ENCODE peak calls at places on chromosomes 11 and 22, in nine cellular contexts. One of them, this sample, is unnamed.

GRCh38 chr11:110989734-110990133 is 255.8 kb upstream of the POU2AF2 start:
- DNase-seq in GM12878: no peak
- DNase-seq in neural progenitor cell: no peak
- DNase-seq in mammary epithelial cell: peak
- DNase-seq in kidney epithelial cell: no peak
- DNase-seq in NCI-H2081: no peak
- DNase-seq in Calu3: no peak
- DNase-seq in dermis blood vessel endothelial cell: no peak
- DNase-seq in NCI-H2171 treated with DMSO at 0.1 percent for 48 hours: peak
- DNase-seq in this sample: no peak

GRCh38 chr22:17097062-17097461 is 12.3 kb downstream of the IL17RA start:
- DNase-seq in mammary epithelial cell: no peak
- DNase-seq in Calu3: no peak
- DNase-seq in GM12878: no peak
- DNase-seq in NCI-H2081: no peak
- DNase-seq in neural progenitor cell: no peak
- DNase-seq in dermis blood vessel endothelial cell: no peak
- DNase-seq in kidney epithelial cell: no peak
- DNase-seq in NCI-H2171 treated with DMSO at 0.1 percent for 48 hours: peak
- DNase-seq in this sample: no peak

GRCh38 chr11:93196816-93197382 is 892 bp downstream of the SLC36A4 start:
- DNase-seq in dermis blood vessel endothelial cell: peak
- DNase-seq in kidney epithelial cell: no peak
- DNase-seq in mammary epithelial cell: no peak
- DNase-seq in NCI-H2081: peak
- DNase-seq in NCI-H2171 treated with DMSO at 0.1 percent for 48 hours: peak
- DNase-seq in neural progenitor cell: no peak
- DNase-seq in Calu3: no peak
- DNase-seq in GM12878: no peak
- DNase-seq in this sample: peak

GRCh38 chr11:720642-721346 is 14.8 kb downstream of the EPS8L2 start:
- DNase-seq in kidney epithelial cell: no peak
- DNase-seq in Calu3: no peak
- DNase-seq in mammary epithelial cell: peak
- DNase-seq in neural progenitor cell: peak
- DNase-seq in dermis blood vessel endothelial cell: peak
- DNase-seq in GM12878: no peak
- DNase-seq in NCI-H2171 treated with DMSO at 0.1 percent for 48 hours: no peak
- DNase-seq in NCI-H2081: no peak
- DNase-seq in this sample: no peak

GRCh38 chr22:26828311-26828710 is 170.9 kb downstream of the MIAT start:
- DNase-seq in kidney epithelial cell: no peak
- DNase-seq in NCI-H2081: no peak
- DNase-seq in GM12878: no peak
- DNase-seq in dermis blood vessel endothelial cell: no peak
- DNase-seq in neural progenitor cell: no peak
- DNase-seq in mammary epithelial cell: no peak
- DNase-seq in NCI-H2171 treated with DMSO at 0.1 percent for 48 hours: no peak
- DNase-seq in Calu3: no peak
- DNase-seq in this sample: no peak

GRCh38 chr11:48177661-48178060 is 38.9 kb upstream of the OR4B1 start:
- DNase-seq in NCI-H2081: no peak
- DNase-seq in dermis blood vessel endothelial cell: no peak
- DNase-seq in neural progenitor cell: no peak
- DNase-seq in GM12878: no peak
- DNase-seq in NCI-H2171 treated with DMSO at 0.1 percent for 48 hours: no peak
- DNase-seq in kidney epithelial cell: no peak
- DNase-seq in mammary epithelial cell: no peak
- DNase-seq in Calu3: no peak
- DNase-seq in this sample: no peak

GRCh38 chr22:46175631-46176030 is 25.3 kb downstream of the PPARA start:
- DNase-seq in dermis blood vessel endothelial cell: no peak
- DNase-seq in kidney epithelial cell: no peak
- DNase-seq in NCI-H2171 treated with DMSO at 0.1 percent for 48 hours: no peak
- DNase-seq in neural progenitor cell: no peak
- DNase-seq in Calu3: no peak
- DNase-seq in mammary epithelial cell: peak
- DNase-seq in NCI-H2081: no peak
- DNase-seq in GM12878: no peak
- DNase-seq in this sample: no peak

GRCh38 chr11:8025123-8025522 is 38.0 kb downstream of the EIF3F start:
- DNase-seq in neural progenitor cell: no peak
- DNase-seq in mammary epithelial cell: no peak
- DNase-seq in Calu3: no peak
- DNase-seq in NCI-H2081: no peak
- DNase-seq in GM12878: no peak
- DNase-seq in kidney epithelial cell: no peak
- DNase-seq in dermis blood vessel endothelial cell: no peak
- DNase-seq in NCI-H2171 treated with DMSO at 0.1 percent for 48 hours: no peak
- DNase-seq in this sample: no peak

GRCh38 chr11:103486609-103487008 is 377.4 kb downstream of the DYNC2H1 start:
- DNase-seq in NCI-H2081: no peak
- DNase-seq in dermis blood vessel endothelial cell: no peak
- DNase-seq in mammary epithelial cell: peak
- DNase-seq in Calu3: no peak
- DNase-seq in neural progenitor cell: no peak
- DNase-seq in NCI-H2171 treated with DMSO at 0.1 percent for 48 hours: no peak
- DNase-seq in kidney epithelial cell: no peak
- DNase-seq in GM12878: no peak
- DNase-seq in this sample: no peak

GRCh38 chr22:36728505-36728904 is 25.0 kb upstream of the CACNG2 start:
- DNase-seq in NCI-H2081: no peak
- DNase-seq in Calu3: no peak
- DNase-seq in mammary epithelial cell: no peak
- DNase-seq in neural progenitor cell: no peak
- DNase-seq in GM12878: no peak
- DNase-seq in kidney epithelial cell: no peak
- DNase-seq in NCI-H2171 treated with DMSO at 0.1 percent for 48 hours: no peak
- DNase-seq in dermis blood vessel endothelial cell: no peak
- DNase-seq in this sample: no peak

GRCh38 chr11:126310229-126310991 is 6.5 kb downstream of the DCPS start:
- DNase-seq in NCI-H2171 treated with DMSO at 0.1 percent for 48 hours: peak
- DNase-seq in dermis blood vessel endothelial cell: peak
- DNase-seq in GM12878: no peak
- DNase-seq in Calu3: peak
- DNase-seq in NCI-H2081: peak
- DNase-seq in mammary epithelial cell: peak
- DNase-seq in kidney epithelial cell: no peak
- DNase-seq in neural progenitor cell: peak
- DNase-seq in this sample: peak

GRCh38 chr11:44950625-44951472 is at the start of gene TP53I11:
- DNase-seq in mammary epithelial cell: peak
- DNase-seq in GM12878: no peak
- DNase-seq in neural progenitor cell: peak
- DNase-seq in dermis blood vessel endothelial cell: peak
- DNase-seq in kidney epithelial cell: no peak
- DNase-seq in NCI-H2171 treated with DMSO at 0.1 percent for 48 hours: peak
- DNase-seq in Calu3: peak
- DNase-seq in NCI-H2081: peak
- DNase-seq in this sample: peak

GRCh38 chr22:45602824-45603301 is 68.8 kb upstream of the ATXN10 start:
- DNase-seq in Calu3: no peak
- DNase-seq in GM12878: no peak
- DNase-seq in NCI-H2081: no peak
- DNase-seq in NCI-H2171 treated with DMSO at 0.1 percent for 48 hours: peak
- DNase-seq in dermis blood vessel endothelial cell: peak
- DNase-seq in kidney epithelial cell: no peak
- DNase-seq in neural progenitor cell: peak
- DNase-seq in mammary epithelial cell: no peak
- DNase-seq in this sample: peak

GRCh38 chr22:37259540-37260029 is 15.5 kb upstream of the RAC2 start:
- DNase-seq in Calu3: no peak
- DNase-seq in NCI-H2081: no peak
- DNase-seq in neural progenitor cell: peak
- DNase-seq in NCI-H2171 treated with DMSO at 0.1 percent for 48 hours: no peak
- DNase-seq in mammary epithelial cell: peak
- DNase-seq in kidney epithelial cell: no peak
- DNase-seq in GM12878: no peak
- DNase-seq in dermis blood vessel endothelial cell: peak
- DNase-seq in this sample: peak

GRCh38 chr22:37806409-37807338 is 1.1 kb upstream of the GCAT start:
- DNase-seq in neural progenitor cell: peak
- DNase-seq in NCI-H2081: no peak
- DNase-seq in GM12878: no peak
- DNase-seq in Calu3: no peak
- DNase-seq in dermis blood vessel endothelial cell: peak
- DNase-seq in NCI-H2171 treated with DMSO at 0.1 percent for 48 hours: peak
- DNase-seq in kidney epithelial cell: no peak
- DNase-seq in mammary epithelial cell: peak
- DNase-seq in this sample: peak

GRCh38 chr11:84019576-84020194 is 733.5 kb upstream of the CCDC90B start:
- DNase-seq in Calu3: no peak
- DNase-seq in NCI-H2171 treated with DMSO at 0.1 percent for 48 hours: no peak
- DNase-seq in NCI-H2081: no peak
- DNase-seq in mammary epithelial cell: peak
- DNase-seq in kidney epithelial cell: peak
- DNase-seq in dermis blood vessel endothelial cell: no peak
- DNase-seq in GM12878: no peak
- DNase-seq in neural progenitor cell: no peak
- DNase-seq in this sample: no peak

GRCh38 chr22:37762389-37762836 is 45.3 kb upstream of the GCAT start:
- DNase-seq in kidney epithelial cell: no peak
- DNase-seq in NCI-H2171 treated with DMSO at 0.1 percent for 48 hours: peak
- DNase-seq in NCI-H2081: no peak
- DNase-seq in mammary epithelial cell: peak
- DNase-seq in neural progenitor cell: no peak
- DNase-seq in GM12878: no peak
- DNase-seq in dermis blood vessel endothelial cell: no peak
- DNase-seq in Calu3: no peak
- DNase-seq in this sample: no peak

GRCh38 chr22:42461511-42461910 is 29.3 kb upstream of the NFAM1 start:
- DNase-seq in dermis blood vessel endothelial cell: no peak
- DNase-seq in Calu3: no peak
- DNase-seq in GM12878: no peak
- DNase-seq in neural progenitor cell: peak
- DNase-seq in NCI-H2081: peak
- DNase-seq in kidney epithelial cell: no peak
- DNase-seq in NCI-H2171 treated with DMSO at 0.1 percent for 48 hours: peak
- DNase-seq in mammary epithelial cell: no peak
- DNase-seq in this sample: no peak

GRCh38 chr11:82846037-82846383 is 54.2 kb downstream of the PRCP start:
- DNase-seq in mammary epithelial cell: no peak
- DNase-seq in Calu3: no peak
- DNase-seq in neural progenitor cell: peak
- DNase-seq in dermis blood vessel endothelial cell: no peak
- DNase-seq in NCI-H2171 treated with DMSO at 0.1 percent for 48 hours: no peak
- DNase-seq in NCI-H2081: no peak
- DNase-seq in GM12878: no peak
- DNase-seq in kidney epithelial cell: no peak
- DNase-seq in this sample: no peak

GRCh38 chr11:115887316-115887715 is 383.1 kb upstream of the CADM1 start:
- DNase-seq in NCI-H2171 treated with DMSO at 0.1 percent for 48 hours: no peak
- DNase-seq in Calu3: no peak
- DNase-seq in GM12878: no peak
- DNase-seq in NCI-H2081: no peak
- DNase-seq in mammary epithelial cell: no peak
- DNase-seq in dermis blood vessel endothelial cell: no peak
- DNase-seq in neural progenitor cell: no peak
- DNase-seq in kidney epithelial cell: no peak
- DNase-seq in this sample: no peak

GRCh38 chr11:74050465-74050864 is 41.6 kb upstream of the UCP3 start:
- DNase-seq in NCI-H2081: no peak
- DNase-seq in dermis blood vessel endothelial cell: no peak
- DNase-seq in neural progenitor cell: no peak
- DNase-seq in kidney epithelial cell: no peak
- DNase-seq in mammary epithelial cell: no peak
- DNase-seq in GM12878: no peak
- DNase-seq in Calu3: no peak
- DNase-seq in NCI-H2171 treated with DMSO at 0.1 percent for 48 hours: no peak
- DNase-seq in this sample: no peak

GRCh38 chr11:27040302-27041115 is at the start of gene BBOX1:
- DNase-seq in GM12878: no peak
- DNase-seq in Calu3: peak
- DNase-seq in dermis blood vessel endothelial cell: no peak
- DNase-seq in neural progenitor cell: no peak
- DNase-seq in mammary epithelial cell: peak
- DNase-seq in NCI-H2081: no peak
- DNase-seq in kidney epithelial cell: no peak
- DNase-seq in NCI-H2171 treated with DMSO at 0.1 percent for 48 hours: no peak
- DNase-seq in this sample: no peak

GRCh38 chr11:100984668-100985067 is 144.9 kb downstream of the PGR start:
- DNase-seq in kidney epithelial cell: no peak
- DNase-seq in GM12878: no peak
- DNase-seq in neural progenitor cell: no peak
- DNase-seq in NCI-H2171 treated with DMSO at 0.1 percent for 48 hours: no peak
- DNase-seq in dermis blood vessel endothelial cell: no peak
- DNase-seq in mammary epithelial cell: no peak
- DNase-seq in Calu3: no peak
- DNase-seq in NCI-H2081: no peak
- DNase-seq in this sample: no peak

GRCh38 chr11:75802913-75803820 is 11.8 kb upstream of the UVRAG start:
- DNase-seq in NCI-H2171 treated with DMSO at 0.1 percent for 48 hours: peak
- DNase-seq in mammary epithelial cell: peak
- DNase-seq in kidney epithelial cell: no peak
- DNase-seq in GM12878: no peak
- DNase-seq in Calu3: peak
- DNase-seq in NCI-H2081: peak
- DNase-seq in neural progenitor cell: peak
- DNase-seq in dermis blood vessel endothelial cell: peak
- DNase-seq in this sample: peak

GRCh38 chr11:70153133-70153727 is 49.9 kb upstream of the FADD start:
- DNase-seq in NCI-H2081: no peak
- DNase-seq in GM12878: no peak
- DNase-seq in neural progenitor cell: no peak
- DNase-seq in mammary epithelial cell: peak
- DNase-seq in NCI-H2171 treated with DMSO at 0.1 percent for 48 hours: no peak
- DNase-seq in dermis blood vessel endothelial cell: no peak
- DNase-seq in kidney epithelial cell: no peak
- DNase-seq in Calu3: no peak
- DNase-seq in this sample: no peak

GRCh38 chr22:24954114-24954463 is 1.6 kb downstream of the KIAA1671 start:
- DNase-seq in GM12878: no peak
- DNase-seq in NCI-H2171 treated with DMSO at 0.1 percent for 48 hours: no peak
- DNase-seq in kidney epithelial cell: no peak
- DNase-seq in neural progenitor cell: peak
- DNase-seq in mammary epithelial cell: no peak
- DNase-seq in Calu3: no peak
- DNase-seq in NCI-H2081: no peak
- DNase-seq in dermis blood vessel endothelial cell: no peak
- DNase-seq in this sample: peak